ENCODE peak calls at places on chromosome 12, in seven cellular contexts. V is K562, Z is endothelial cell of umbilical vein, P is H1, J is GM12878, O is SK-N-SH, S is HepG2. N is an unnamed sample.
A peak's percentile ranks its signal among the peaks of the same experiment; 100 is the strongest.

GRCh38 chr12:40325349-40325960 is 100.7 kb downstream of the LRRK2 start:
- DNase-seq in V (peak; percentile 18), Z (peak; percentile 27), P (no peak), J (no peak), O (peak; percentile 46), S (peak; percentile 41), N (peak; percentile 59)

GRCh38 chr12:47349770-47350408 is 270.1 kb upstream of the AMIGO2 start:
- DNase-seq in V (no peak), Z (peak; percentile 74), P (no peak), J (no peak), O (no peak), S (no peak), N (no peak)

GRCh38 chr12:98893601-98894411 is 248.7 kb downstream of the APAF1 start:
- DNase-seq in V (no peak), Z (no peak), P (no peak), J (no peak), O (peak; percentile 30), S (no peak), N (no peak)

GRCh38 chr12:1583421-1584078 is 10.8 kb downstream of the FBXL14 start:
- DNase-seq in V (peak; percentile 83), Z (peak; percentile 80), P (peak; percentile 64), J (peak; percentile 77), O (peak; percentile 81), S (peak; percentile 72), N (peak; percentile 75)

GRCh38 chr12:9721394-9722092 is 11.4 kb downstream of the CLECL1 start:
- DNase-seq in V (no peak), Z (peak; percentile 76), P (no peak), J (peak; percentile 77), O (no peak), S (peak; percentile 15), N (no peak)

GRCh38 chr12:112305951-112306350 is 76.3 kb downstream of the HECTD4 start:
- DNase-seq in V (no peak), Z (no peak), P (no peak), J (no peak), O (no peak), S (no peak), N (no peak)

GRCh38 chr12:14171111-14171510 is 189.7 kb upstream of the GRIN2B start:
- DNase-seq in V (no peak), Z (no peak), P (no peak), J (peak; percentile 42), O (no peak), S (no peak), N (no peak)

GRCh38 chr12:114407034-114407420 is 1.1 kb upstream of the TBX5 start:
- DNase-seq in V (no peak), Z (no peak), P (no peak), J (no peak), O (no peak), S (no peak), N (no peak)

GRCh38 chr12:47141459-47141858 is 61.7 kb upstream of the AMIGO2 start:
- DNase-seq in V (no peak), Z (no peak), P (no peak), J (no peak), O (no peak), S (no peak), N (no peak)

GRCh38 chr12:54258286-54258685 is 21.6 kb downstream of the CBX5 start:
- DNase-seq in V (no peak), Z (no peak), P (no peak), J (no peak), O (no peak), S (no peak), N (no peak)

GRCh38 chr12:26402648-26403047 is 207.3 kb downstream of the SSPN start:
- DNase-seq in V (no peak), Z (no peak), P (no peak), J (no peak), O (no peak), S (peak; percentile 7), N (peak; percentile 58)

GRCh38 chr12:51421266-51421884 is 3.3 kb upstream of the SLC4A8 start:
- DNase-seq in V (peak; percentile 76), Z (peak; percentile 63), P (peak; percentile 68), J (no peak), O (peak; percentile 68), S (peak; percentile 48), N (peak; percentile 59)

GRCh38 chr12:105261010-105261409 is 25.0 kb upstream of the APPL2 start:
- DNase-seq in V (no peak), Z (no peak), P (no peak), J (no peak), O (no peak), S (no peak), N (no peak)

GRCh38 chr12:54378791-54379400 is 5.6 kb downstream of the ZNF385A start:
- DNase-seq in V (peak; percentile 82), Z (peak; percentile 36), P (peak; percentile 89), J (no peak), O (peak; percentile 93), S (peak; percentile 29), N (no peak)

GRCh38 chr12:111777345-111778045 is 10.8 kb downstream of the ALDH2 start:
- DNase-seq in V (no peak), Z (no peak), P (no peak), J (no peak), O (no peak), S (peak; percentile 87), N (no peak)

GRCh38 chr12:4134434-4134762 is 139.2 kb upstream of the CCND2 start:
- DNase-seq in V (no peak), Z (no peak), P (no peak), J (no peak), O (no peak), S (no peak), N (no peak)

DNA sequence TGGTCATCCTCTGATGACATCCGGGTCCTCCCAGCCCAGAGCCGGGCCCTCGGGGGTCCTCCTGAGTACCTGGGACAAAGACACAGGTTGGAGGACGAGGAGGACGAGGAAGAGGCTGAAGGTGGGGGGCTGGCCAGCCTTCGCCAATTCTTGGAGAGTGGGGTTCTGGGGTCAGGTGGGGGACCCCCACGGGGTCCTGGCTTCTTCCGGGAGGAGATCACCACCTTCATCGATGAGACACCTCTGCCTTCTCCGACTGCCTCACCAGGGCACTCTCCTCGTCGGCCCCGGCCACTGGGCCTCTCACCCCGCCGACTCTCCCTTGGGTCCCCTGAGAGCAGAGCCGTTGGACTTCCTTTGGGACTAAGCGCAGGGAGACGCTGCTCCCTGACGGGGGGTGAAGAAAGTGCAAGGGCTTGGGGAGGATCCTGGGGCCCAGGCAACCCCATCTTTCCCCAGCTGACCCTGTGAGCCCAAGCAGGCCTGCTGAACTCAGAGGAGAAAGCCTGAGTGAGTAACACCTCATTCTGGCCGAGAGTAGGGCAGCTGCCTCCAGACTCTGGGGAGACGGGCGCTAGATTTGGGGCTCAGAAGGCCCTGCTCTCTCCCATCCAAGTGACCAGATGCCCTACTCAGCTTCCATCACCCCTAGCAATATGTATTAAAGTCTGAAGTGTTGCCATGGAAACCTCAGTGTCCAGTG is 1.3 kb upstream of the P3H3 start:
- DNase-seq in V (peak; percentile 15), Z (no peak), P (no peak), J (no peak), O (no peak), S (no peak), N (no peak)
- H3K27me3 ChIP-seq in V (no peaks in the 10 kb centered on the region), Z (peaks cover 3% of the 10 kb centered on the region), P (no peaks in the 10 kb centered on the region), J (peaks cover 35% of the 10 kb centered on the region), O (no peaks in the 10 kb centered on the region), S (no peaks in the 10 kb centered on the region), N (peaks cover 6% of the 10 kb centered on the region)

GRCh38 chr12:121538699-121539061 is 42.1 kb downstream of the KDM2B start:
- DNase-seq in V (no peak), Z (no peak), P (no peak), J (no peak), O (no peak), S (peak; percentile 75), N (peak; percentile 75)
- TF ChIP-seq MAX in V (no peak), Z (no peak), P (no peak), J (no peak), O (no peak), S (no peak), N (peak; percentile 39)

DNA sequence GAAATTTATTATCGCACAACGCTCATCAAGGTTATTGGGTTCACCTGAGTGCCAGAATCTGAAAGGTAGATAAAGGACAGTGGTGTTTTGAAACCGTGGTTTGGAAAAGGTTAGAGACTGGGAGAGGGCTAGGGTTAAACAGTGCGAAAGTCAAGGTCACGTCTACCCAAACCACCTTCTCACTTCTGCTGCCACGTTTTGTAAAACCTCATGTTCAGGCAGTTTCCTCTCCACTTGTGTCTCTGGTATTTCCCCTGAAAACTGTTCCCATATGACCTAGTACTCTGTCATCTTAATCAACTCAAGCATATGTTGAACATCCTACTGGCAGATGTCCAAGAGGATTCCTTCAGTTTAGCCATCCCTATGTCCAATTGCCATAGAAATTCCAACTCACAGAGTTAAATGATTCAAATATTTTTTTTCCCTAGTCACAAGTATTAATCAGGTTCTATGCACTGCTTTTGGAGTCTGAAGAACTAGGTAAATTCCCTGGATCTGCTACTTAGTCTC is 17.4 kb downstream of the CLEC4C start:
- DNase-seq in V (no peak), Z (no peak), P (no peak), J (no peak), O (no peak), S (no peak), N (no peak)
- H3K27me3 ChIP-seq in V (no peaks in the 10 kb centered on the region), Z (no peaks in the 10 kb centered on the region), P (no peaks in the 10 kb centered on the region), J (no peaks in the 10 kb centered on the region), O (no peaks in the 10 kb centered on the region), S (peaks cover 5% of the 10 kb centered on the region), N (no peaks in the 10 kb centered on the region)

DNA sequence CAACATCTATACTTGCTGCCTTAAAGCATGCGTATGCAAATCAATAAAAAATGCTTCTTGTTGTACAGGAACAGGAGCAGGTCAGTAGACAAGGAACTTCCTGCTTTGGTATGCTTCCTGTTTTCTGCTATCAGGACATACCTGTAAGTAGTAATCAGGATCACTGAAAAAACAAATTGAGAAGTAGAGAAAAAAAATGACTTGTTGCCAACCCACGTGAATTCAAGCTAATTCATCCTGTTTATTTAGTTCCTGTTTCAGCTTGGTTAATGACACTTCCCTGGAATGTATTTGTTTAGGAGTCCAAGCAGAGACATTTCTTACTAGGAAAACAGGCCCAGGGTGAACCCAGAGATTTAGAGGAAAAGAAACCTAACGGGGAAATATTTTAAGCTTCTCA is 124.3 kb downstream of the PAWR start:
- DNase-seq in V (no peak), Z (peak; percentile 89), P (no peak), J (no peak), O (no peak), S (peak; percentile 78), N (no peak)
- TF ChIP-seq MAX in V (no peak), Z (no peak), P (no peak), J (no peak), O (no peak), S (no peak), N (no peak)

GRCh38 chr12:52686063-52686462 is 5.9 kb upstream of the KRT1 start:
- DNase-seq in V (no peak), Z (no peak), P (no peak), J (no peak), O (no peak), S (no peak), N (no peak)
- H3K27me3 ChIP-seq in V (peaks cover 12% of the 10 kb centered on the region), Z (peaks cover 15% of the 10 kb centered on the region), P (no peaks in the 10 kb centered on the region), J (peaks cover 12% of the 10 kb centered on the region), O (peaks cover 57% of the 10 kb centered on the region), S (peaks cover 46% of the 10 kb centered on the region), N (no peaks in the 10 kb centered on the region)

N was measured in HCT116.